ENCODE peak calls at places on chromosomes 13 and 19, in nine cellular contexts. X, A, F, Z, E, H, U, N and T are unnamed samples.

GRCh38 chr13:110293037-110293436 is 13.9 kb downstream of the COL4A1 start:
- DNase-seq in X (no peak), A (no peak), F (no peak), Z (no peak), E (no peak), H (no peak), U (no peak), N (no peak), T (no peak)

GRCh38 chr13:75770164-75771145 is 134.3 kb downstream of the LMO7 start:
- DNase-seq in X (no peak), A (no peak), F (no peak), Z (no peak), E (no peak), H (no peak), U (no peak), N (peak), T (no peak)

GRCh38 chr13:78595819-78596700 is 7.3 kb downstream of the POU4F1 start:
- DNase-seq in X (no peak), A (no peak), F (no peak), Z (no peak), E (peak), H (no peak), U (no peak), N (no peak), T (no peak)

GRCh38 chr13:59259416-59260000 is 904.2 kb downstream of the DIAPH3 start:
- DNase-seq in X (no peak), A (no peak), F (no peak), Z (no peak), E (no peak), H (no peak), U (no peak), N (no peak), T (no peak)

GRCh38 chr13:35923347-35923746 is 207.8 kb downstream of the DCLK1 start:
- DNase-seq in X (peak), A (peak), F (no peak), Z (no peak), E (no peak), H (no peak), U (no peak), N (peak), T (peak)

GRCh38 chr13:84870190-84870589 is 929.0 kb downstream of the SLITRK6 start:
- DNase-seq in X (no peak), A (no peak), F (no peak), Z (peak), E (no peak), H (no peak), U (no peak), N (no peak), T (no peak)

GRCh38 chr19:34832581-34833112 is 59.6 kb upstream of the ZNF599 start:
- DNase-seq in X (no peak), A (no peak), F (no peak), Z (no peak), E (no peak), H (no peak), U (no peak), N (no peak), T (no peak)

GRCh38 chr19:55486971-55487883 is 1.0 kb upstream of the SSC5D start:
- DNase-seq in X (peak), A (peak), F (peak), Z (no peak), E (peak), H (peak), U (no peak), N (peak), T (peak)

GRCh38 chr13:30774214-30774730 is 38.9 kb downstream of the ALOX5AP start:
- DNase-seq in X (no peak), A (no peak), F (no peak), Z (peak), E (no peak), H (no peak), U (no peak), N (no peak), T (no peak)

GRCh38 chr13:71865858-71866172 is 1.2 kb downstream of the DACH1 start:
- DNase-seq in X (no peak), A (peak), F (peak), Z (no peak), E (no peak), H (peak), U (no peak), N (no peak), T (peak)

GRCh38 chr13:111387026-111387871 is 66.8 kb downstream of the TEX29 start:
- DNase-seq in X (no peak), A (no peak), F (no peak), Z (no peak), E (no peak), H (no peak), U (no peak), N (no peak), T (no peak)

GRCh38 chr13:60417734-60418133 is 20.7 kb downstream of the TDRD3 start:
- DNase-seq in X (no peak), A (no peak), F (no peak), Z (no peak), E (no peak), H (no peak), U (no peak), N (no peak), T (no peak)

GRCh38 chr13:34383728-34384127 is 558.3 kb upstream of the NBEA start:
- DNase-seq in X (no peak), A (no peak), F (no peak), Z (no peak), E (no peak), H (no peak), U (no peak), N (no peak), T (no peak)

GRCh38 chr19:12706332-12706718 is 9.9 kb upstream of the FBXW9 start:
- DNase-seq in X (no peak), A (no peak), F (no peak), Z (no peak), E (no peak), H (no peak), U (no peak), N (no peak), T (no peak)

GRCh38 chr19:2477141-2477710 is 1.3 kb downstream of the GADD45B start:
- DNase-seq in X (no peak), A (peak), F (no peak), Z (peak), E (peak), H (peak), U (peak), N (peak), T (peak)

GRCh38 chr19:15265849-15266248 is 33.6 kb upstream of the EPHX3 start:
- DNase-seq in X (peak), A (peak), F (no peak), Z (no peak), E (peak), H (peak), U (peak), N (peak), T (peak)

GRCh38 chr19:401836-402535 is 7.0 kb downstream of the C2CD4C start:
- DNase-seq in X (no peak), A (no peak), F (peak), Z (no peak), E (no peak), H (peak), U (no peak), N (no peak), T (no peak)

GRCh38 chr19:3367572-3368440 is 1.4 kb downstream of the NFIC start:
- DNase-seq in X (no peak), A (no peak), F (no peak), Z (no peak), E (no peak), H (peak), U (no peak), N (no peak), T (no peak)

GRCh38 chr13:44842158-44842557 is 147.1 kb downstream of the NUFIP1 start:
- DNase-seq in X (peak), A (no peak), F (no peak), Z (no peak), E (no peak), H (no peak), U (no peak), N (peak), T (peak)

GRCh38 chr13:94431987-94432386 is 47.5 kb downstream of the DCT start:
- DNase-seq in X (no peak), A (no peak), F (no peak), Z (peak), E (no peak), H (no peak), U (no peak), N (no peak), T (no peak)

GRCh38 chr13:44116562-44117315 is 237.0 kb downstream of the LACC1 start:
- DNase-seq in X (peak), A (peak), F (no peak), Z (no peak), E (no peak), H (no peak), U (no peak), N (peak), T (no peak)

GRCh38 chr19:30066781-30067759 is 125.0 kb downstream of the URI1 start:
- DNase-seq in X (no peak), A (no peak), F (no peak), Z (no peak), E (no peak), H (no peak), U (no peak), N (no peak), T (no peak)

GRCh38 chr13:98910501-98910951 is 67.3 kb downstream of the DOCK9 start:
- DNase-seq in X (peak), A (no peak), F (no peak), Z (no peak), E (no peak), H (no peak), U (no peak), N (peak), T (peak)

GRCh38 chr19:47063874-47064273 is 15.4 kb upstream of the TMEM160 start:
- DNase-seq in X (no peak), A (no peak), F (no peak), Z (no peak), E (no peak), H (no peak), U (no peak), N (no peak), T (no peak)

GRCh38 chr13:52968074-52968700 is 60.4 kb upstream of the OLFM4 start:
- DNase-seq in X (peak), A (peak), F (peak), Z (peak), E (peak), H (peak), U (peak), N (peak), T (peak)

GRCh38 chr13:51697181-51697580 is 106.8 kb downstream of the DHRS12 start:
- DNase-seq in X (no peak), A (no peak), F (no peak), Z (no peak), E (no peak), H (no peak), U (no peak), N (peak), T (no peak)

GRCh38 chr19:6735181-6735891 is 2.0 kb downstream of the GPR108 start:
- DNase-seq in X (no peak), A (no peak), F (no peak), Z (no peak), E (peak), H (peak), U (no peak), N (no peak), T (no peak)

GRCh38 chr13:98484289-98485219 is 92.4 kb downstream of the STK24 start:
- DNase-seq in X (peak), A (peak), F (peak), Z (no peak), E (peak), H (peak), U (peak), N (peak), T (peak)

GRCh38 chr19:7069904-7070226 is 362 bp downstream of the ZNF557 start:
- DNase-seq in X (peak), A (no peak), F (no peak), Z (no peak), E (no peak), H (no peak), U (no peak), N (no peak), T (no peak)

GRCh38 chr13:63838366-63839110 is 2422.9 kb upstream of the PCDH20 start:
- DNase-seq in X (no peak), A (no peak), F (no peak), Z (no peak), E (no peak), H (no peak), U (no peak), N (no peak), T (no peak)

GRCh38 chr13:24459234-24459633 is 53.3 kb downstream of the PARP4 start:
- DNase-seq in X (peak), A (no peak), F (no peak), Z (peak), E (no peak), H (no peak), U (no peak), N (peak), T (peak)

GRCh38 chr19:7200739-7201138 is 93.5 kb downstream of the INSR start:
- DNase-seq in X (no peak), A (no peak), F (no peak), Z (no peak), E (no peak), H (no peak), U (no peak), N (no peak), T (no peak)

GRCh38 chr13:47890146-47890814 is 110.8 kb downstream of the SUCLA2 start:
- DNase-seq in X (peak), A (no peak), F (no peak), Z (no peak), E (no peak), H (no peak), U (no peak), N (no peak), T (no peak)

GRCh38 chr13:113211774-113212173 is 2.4 kb downstream of the CUL4A start:
- DNase-seq in X (no peak), A (no peak), F (no peak), Z (no peak), E (no peak), H (no peak), U (no peak), N (no peak), T (no peak)
- TF ChIP-seq CTCF in X (peak), A (peak), F (no peak), Z (peak), E (no peak), H (no peak), U (no peak), N (peak), T (peak)

GRCh38 chr19:23460656-23461055 is 65.4 kb upstream of the ZNF91 start:
- DNase-seq in X (no peak), A (no peak), F (no peak), Z (no peak), E (no peak), H (no peak), U (no peak), N (no peak), T (no peak)
- H3K4me3 ChIP-seq in X (no peak), A (no peak), F (no peak), Z (no peak), E (no peak), H (no peak), U (no peak), N (no peak), T (no peak)

GRCh38 chr13:19818223-19818842 is 35.6 kb upstream of the PSPC1 start:
- DNase-seq in X (no peak), A (peak), F (no peak), Z (no peak), E (peak), H (peak), U (peak), N (no peak), T (peak)
- TF ChIP-seq CTCF in X (peak), A (peak), F (peak), Z (no peak), E (peak), H (peak), U (peak), N (peak), T (peak)

DNA sequence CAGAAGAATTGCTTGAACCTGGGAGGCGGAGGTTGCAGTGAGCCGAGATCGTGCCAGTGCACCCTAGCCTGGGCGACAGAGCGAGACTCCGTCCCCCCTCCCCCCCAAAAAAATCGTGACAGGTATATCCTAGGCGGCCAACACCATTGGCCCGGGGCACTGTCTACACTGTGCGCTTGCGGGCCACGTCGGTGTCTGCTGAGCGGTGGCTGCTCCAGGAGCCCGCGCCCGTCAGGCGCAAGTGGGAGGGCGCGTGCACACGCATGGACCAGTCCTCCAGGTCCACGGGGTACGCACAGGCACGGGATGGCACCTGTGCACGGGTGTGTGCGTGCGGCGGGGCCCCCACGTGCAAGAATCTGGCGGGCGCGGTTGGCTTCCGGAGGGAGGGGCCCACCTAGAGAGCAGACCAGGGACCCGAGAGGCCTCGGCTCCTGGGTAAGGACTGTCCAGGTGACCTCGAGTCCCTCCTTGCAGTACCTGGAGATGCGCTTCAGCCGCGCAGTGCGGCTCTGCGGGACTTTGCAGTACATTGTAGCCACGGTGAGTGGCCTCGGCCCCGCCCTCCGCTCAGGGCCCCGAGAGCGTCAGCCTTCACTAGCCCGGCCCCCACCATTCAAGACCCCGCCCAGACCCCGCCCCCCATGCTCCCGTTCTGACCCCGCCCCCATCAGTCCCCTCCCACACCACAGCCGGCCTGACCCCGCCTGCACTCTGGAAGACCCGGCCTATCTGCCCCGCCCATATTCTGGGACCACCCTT is 2.1 kb downstream of the SLC5A5 start:
- DNase-seq in X (no peak), A (no peak), F (no peak), Z (peak), E (peak), H (no peak), U (peak), N (no peak), T (no peak)
- H3K4me3 ChIP-seq in X (no peak), A (no peak), F (peak), Z (no peak), E (no peak), H (peak), U (no peak), N (no peak), T (no peak)

GRCh38 chr19:38867176-38867780 is 10.8 kb downstream of the RINL start:
- DNase-seq in X (no peak), A (no peak), F (no peak), Z (no peak), E (no peak), H (no peak), U (no peak), N (no peak), T (no peak)

GRCh38 chr19:38870612-38871011 is 7.5 kb downstream of the RINL start:
- DNase-seq in X (no peak), A (no peak), F (no peak), Z (no peak), E (no peak), H (no peak), U (no peak), N (no peak), T (no peak)

GRCh38 chr19:38868551-38868950 is 9.5 kb downstream of the RINL start:
- DNase-seq in X (no peak), A (no peak), F (no peak), Z (no peak), E (no peak), H (no peak), U (no peak), N (no peak), T (no peak)

GRCh38 chr19:38869160-38869835 is 8.8 kb downstream of the RINL start:
- DNase-seq in X (no peak), A (no peak), F (no peak), Z (no peak), E (no peak), H (no peak), U (peak), N (no peak), T (no peak)

GRCh38 chr19:38869836-38870607 is 8.1 kb downstream of the RINL start:
- DNase-seq in X (peak), A (peak), F (no peak), Z (peak), E (peak), H (peak), U (peak), N (peak), T (peak)
- TF ChIP-seq CTCF in X (peak), A (peak), F (peak), Z (peak), E (peak), H (peak), U (peak), N (peak), T (peak)

GRCh38 chr13:113153810-113154748 is 4.4 kb upstream of the PROZ start:
- DNase-seq in X (peak), A (peak), F (no peak), Z (peak), E (peak), H (peak), U (peak), N (peak), T (peak)
- H3K4me3 ChIP-seq in X (peak), A (peak), F (peak), Z (peak), E (peak), H (peak), U (peak), N (peak), T (peak)

DNA sequence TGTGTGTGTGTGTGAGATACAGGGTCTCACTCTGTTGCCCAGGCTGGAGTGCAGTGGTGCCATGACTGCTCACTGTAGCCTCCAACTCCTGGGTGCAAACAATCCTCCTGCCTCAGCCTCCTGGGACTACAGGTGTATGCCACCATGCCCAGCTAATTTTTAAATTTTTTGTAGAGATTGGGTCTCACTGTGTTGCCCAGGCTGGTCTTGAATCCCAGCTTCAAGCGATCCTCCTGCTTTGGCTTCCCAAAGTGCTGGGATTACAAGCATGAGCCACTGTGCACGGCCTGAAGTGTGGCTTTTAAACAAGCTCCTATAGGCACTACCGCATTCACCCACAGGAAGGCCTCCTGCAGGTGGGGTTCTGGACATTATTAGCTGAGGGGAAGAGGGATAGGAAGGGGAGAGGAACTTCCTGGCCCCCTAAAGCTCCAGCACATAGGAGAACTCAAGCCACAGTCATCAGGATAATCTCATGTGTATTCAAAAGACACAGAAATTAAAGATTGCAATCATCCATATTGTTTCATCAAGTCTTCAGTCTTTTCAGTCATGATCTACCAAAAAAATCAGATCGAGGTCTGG is 24.8 kb upstream of the SLC46A3 start:
- DNase-seq in X (no peak), A (no peak), F (no peak), Z (no peak), E (no peak), H (no peak), U (no peak), N (no peak), T (no peak)
- TF ChIP-seq CTCF in X (no peak), A (no peak), F (no peak), Z (no peak), E (no peak), H (no peak), U (no peak), N (no peak), T (no peak)

DNA sequence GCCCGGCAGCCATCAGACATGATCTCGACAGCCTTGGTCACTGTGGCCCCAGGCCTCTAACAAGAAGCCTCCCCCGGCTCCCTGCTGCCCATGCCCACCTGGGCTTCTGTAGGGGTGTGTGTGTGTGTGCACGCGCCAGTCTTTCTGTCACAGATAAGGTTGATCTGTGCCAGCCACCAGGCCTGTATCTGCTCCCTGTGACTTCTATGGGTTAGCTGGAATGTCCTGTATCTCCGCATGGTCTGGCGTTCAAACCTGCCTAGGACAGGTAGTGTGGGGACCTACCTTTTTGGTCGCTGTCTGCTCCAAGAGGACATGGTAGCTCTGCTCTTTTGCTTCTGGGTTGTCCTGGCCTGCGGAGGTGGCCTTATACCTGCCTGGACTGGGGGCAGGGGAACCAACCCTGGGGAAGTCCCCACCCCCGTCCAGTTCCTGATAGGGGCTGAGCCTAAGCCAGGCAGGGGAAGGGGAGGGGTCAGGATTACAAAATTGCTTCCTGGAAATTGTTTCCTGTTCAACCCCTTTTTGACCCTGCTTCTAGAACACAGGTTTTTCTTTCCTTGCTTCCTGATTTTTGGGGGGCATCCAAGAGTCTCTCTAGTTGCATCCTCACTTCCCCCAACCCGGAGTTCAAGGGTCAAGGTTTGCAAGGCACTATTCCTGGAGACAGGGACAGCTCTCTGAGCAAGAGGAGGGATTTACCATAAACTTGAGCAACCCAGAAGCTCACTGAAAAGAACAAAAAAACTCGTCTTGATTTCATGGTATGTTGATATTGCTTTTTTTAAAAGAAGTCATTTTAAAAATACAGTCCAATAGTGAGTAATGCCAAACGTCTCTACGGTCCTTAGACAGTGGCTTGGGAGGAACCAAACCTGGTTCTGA is at the start of gene LRG1:
- DNase-seq in X (no peak), A (no peak), F (no peak), Z (no peak), E (peak), H (no peak), U (peak), N (no peak), T (no peak)
- H3K4me3 ChIP-seq in X (no peak), A (no peak), F (no peak), Z (no peak), E (no peak), H (no peak), U (no peak), N (no peak), T (no peak)